ENCODE peak calls at places on chromosome 10, in four cellular contexts. One of them, this sample, is unnamed.

GRCh38 chr10:88810196-88810961 is 7.8 kb downstream of the LIPM start:
- DNase-seq in K562: peak; percentile 3
- DNase-seq in HepG2: peak; percentile 20
- DNase-seq in GM12878: no peak
- DNase-seq in this sample: no peak

GRCh38 chr10:69403519-69403918 is 13.2 kb downstream of the TACR2 start:
- DNase-seq in K562: no peak
- DNase-seq in HepG2: no peak
- DNase-seq in GM12878: no peak
- DNase-seq in this sample: no peak

GRCh38 chr10:129725011-129725410 is 239.1 kb downstream of the EBF3 start:
- DNase-seq in K562: no peak
- DNase-seq in HepG2: no peak
- DNase-seq in GM12878: no peak
- DNase-seq in this sample: peak; percentile 4

GRCh38 chr10:15106352-15107013 is 9.3 kb downstream of the RPP38 start:
- DNase-seq in K562: peak; percentile 70
- DNase-seq in HepG2: peak; percentile 66
- DNase-seq in GM12878: peak; percentile 26
- DNase-seq in this sample: peak; percentile 85

GRCh38 chr10:119405505-119405807 is 137.1 kb downstream of the RGS10 start:
- DNase-seq in K562: no peak
- DNase-seq in HepG2: no peak
- DNase-seq in GM12878: no peak
- DNase-seq in this sample: no peak

GRCh38 chr10:31318382-31318853 is 598 bp upstream of the ZEB1 start:
- DNase-seq in K562: peak; percentile 51
- DNase-seq in HepG2: peak; percentile 12
- DNase-seq in GM12878: peak; percentile 79
- DNase-seq in this sample: peak; percentile 20

GRCh38 chr10:75401569-75402485 is at the start of gene ZNF503:
- DNase-seq in K562: peak; percentile 71
- DNase-seq in HepG2: peak; percentile 98
- DNase-seq in GM12878: peak; percentile 27
- DNase-seq in this sample: peak; percentile 94

GRCh38 chr10:21055339-21056135 is 158.4 kb upstream of the NEBL start:
- DNase-seq in K562: no peak
- DNase-seq in HepG2: no peak
- DNase-seq in GM12878: no peak
- DNase-seq in this sample: no peak

GRCh38 chr10:113680172-113681111 is 730 bp downstream of the CASP7 start:
- DNase-seq in K562: peak; percentile 6
- DNase-seq in HepG2: peak; percentile 24
- DNase-seq in GM12878: peak; percentile 42
- DNase-seq in this sample: no peak

GRCh38 chr10:69869291-69869841 is 67.7 kb downstream of the COL13A1 start:
- DNase-seq in K562: no peak
- DNase-seq in HepG2: no peak
- DNase-seq in GM12878: no peak
- DNase-seq in this sample: no peak

GRCh38 chr10:6174201-6174874 is 28.4 kb upstream of the PFKFB3 start:
- DNase-seq in K562: no peak
- DNase-seq in HepG2: no peak
- DNase-seq in GM12878: no peak
- DNase-seq in this sample: no peak

GRCh38 chr10:128633864-128634541 is 507.8 kb upstream of the MKI67 start:
- DNase-seq in K562: no peak
- DNase-seq in HepG2: no peak
- DNase-seq in GM12878: no peak
- DNase-seq in this sample: no peak

GRCh38 chr10:119370046-119370770 is 162.8 kb downstream of the GRK5 start:
- DNase-seq in K562: no peak
- DNase-seq in HepG2: no peak
- DNase-seq in GM12878: no peak
- DNase-seq in this sample: no peak

GRCh38 chr10:108598320-108598695 is 1325.0 kb downstream of the XPNPEP1 start:
- DNase-seq in K562: no peak
- DNase-seq in HepG2: peak; percentile 28
- DNase-seq in GM12878: no peak
- DNase-seq in this sample: peak; percentile 29

GRCh38 chr10:92697663-92698511 is 8.1 kb downstream of the HHEX start:
- DNase-seq in K562: no peak
- DNase-seq in HepG2: peak; percentile 98
- DNase-seq in GM12878: no peak
- DNase-seq in this sample: no peak

GRCh38 chr10:58950618-58951017 is 225.8 kb upstream of the PHYHIPL start:
- DNase-seq in K562: no peak
- DNase-seq in HepG2: peak; percentile 12
- DNase-seq in GM12878: no peak
- DNase-seq in this sample: no peak

GRCh38 chr10:70906031-70906804 is 17.9 kb upstream of the PCBD1 start:
- DNase-seq in K562: no peak
- DNase-seq in HepG2: no peak
- DNase-seq in GM12878: no peak
- DNase-seq in this sample: peak; percentile 3

GRCh38 chr10:80204193-80204714 is 1.1 kb downstream of the ANXA11 start:
- DNase-seq in K562: no peak
- DNase-seq in HepG2: peak; percentile 16
- DNase-seq in GM12878: no peak
- DNase-seq in this sample: peak; percentile 24

GRCh38 chr10:104336829-104337526 is 1.3 kb downstream of the ITPRIP start:
- DNase-seq in K562: no peak
- DNase-seq in HepG2: peak; percentile 20
- DNase-seq in GM12878: no peak
- DNase-seq in this sample: no peak

GRCh38 chr10:44016589-44017482 is 368.1 kb downstream of the CXCL12 start:
- DNase-seq in K562: no peak
- DNase-seq in HepG2: no peak
- DNase-seq in GM12878: no peak
- DNase-seq in this sample: no peak

GRCh38 chr10:23826399-23826798 is 382.5 kb upstream of the KIAA1217 start:
- DNase-seq in K562: no peak
- DNase-seq in HepG2: peak; percentile 13
- DNase-seq in GM12878: no peak
- DNase-seq in this sample: peak; percentile 58

DNA sequence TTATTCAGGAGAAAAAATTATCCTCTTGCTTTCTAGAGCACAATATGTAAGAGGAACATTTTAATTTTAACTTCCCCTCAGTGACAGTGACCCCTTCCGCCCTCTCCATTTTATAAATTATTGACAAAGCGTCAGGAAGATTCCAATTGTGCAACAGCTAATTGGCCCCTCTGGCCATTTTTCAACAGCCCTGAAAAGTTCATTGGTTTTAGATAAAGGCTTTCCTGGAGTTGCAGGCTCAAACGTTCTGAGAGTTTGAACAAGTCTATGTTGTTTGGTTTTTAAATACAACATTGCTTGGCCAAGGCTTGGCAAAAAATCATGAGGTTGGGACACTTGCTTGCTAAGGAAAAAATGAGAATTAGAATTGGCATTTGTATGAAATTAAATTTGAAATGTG is 422.2 kb upstream of the ANKRD30A start:
- DNase-seq in K562: no peak
- DNase-seq in HepG2: no peak
- DNase-seq in GM12878: no peak
- DNase-seq in this sample: no peak
- TF ChIP-seq CBFB in K562: no peak
- TF ChIP-seq CBFB in HepG2: no peak
- TF ChIP-seq CBFB in GM12878: no peak
- TF ChIP-seq CBFB in this sample: no peak

GRCh38 chr10:101840102-101840684 is 3.4 kb downstream of the KCNIP2 start:
- DNase-seq in K562: peak; percentile 16
- DNase-seq in HepG2: no peak
- DNase-seq in GM12878: no peak
- DNase-seq in this sample: peak; percentile 47

GRCh38 chr10:101839421-101840063 is 4.1 kb downstream of the KCNIP2 start:
- DNase-seq in K562: peak; percentile 76
- DNase-seq in HepG2: no peak
- DNase-seq in GM12878: no peak
- DNase-seq in this sample: peak; percentile 75

GRCh38 chr10:101837753-101838152 is 5.8 kb downstream of the KCNIP2 start:
- DNase-seq in K562: peak; percentile 1
- DNase-seq in HepG2: peak; percentile 13
- DNase-seq in GM12878: no peak
- DNase-seq in this sample: no peak

GRCh38 chr10:101839002-101839401 is 4.6 kb downstream of the KCNIP2 start:
- DNase-seq in K562: peak; percentile 0
- DNase-seq in HepG2: no peak
- DNase-seq in GM12878: no peak
- DNase-seq in this sample: no peak

DNA sequence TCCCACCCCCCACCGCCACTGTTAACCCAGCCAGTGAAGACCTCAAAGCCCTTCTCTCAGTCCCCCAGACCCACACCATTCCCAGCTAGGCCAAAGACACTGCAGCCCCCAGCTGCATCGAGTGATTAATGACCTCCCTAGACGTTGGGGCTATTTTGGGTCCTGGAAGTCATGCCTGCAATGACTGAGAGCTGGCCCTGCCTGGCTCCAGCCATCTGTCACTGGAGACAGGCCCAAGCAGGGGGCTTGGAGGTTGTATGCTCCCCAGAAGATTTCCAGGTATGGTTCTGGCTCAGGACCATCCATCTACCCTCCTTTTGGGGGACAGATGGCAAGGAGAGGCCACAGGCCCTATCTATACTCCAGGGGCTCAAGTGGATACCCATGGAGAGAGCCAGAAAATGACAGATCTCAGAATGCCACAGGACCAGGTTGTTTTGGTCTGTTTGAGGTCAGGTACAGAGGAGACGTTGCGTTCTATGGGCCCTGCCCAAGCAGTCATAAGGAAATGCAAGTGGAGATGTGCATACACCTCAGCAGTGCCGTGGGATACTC is 5.1 kb downstream of the KCNIP2 start:
- DNase-seq in K562: peak; percentile 1
- DNase-seq in HepG2: no peak
- DNase-seq in GM12878: no peak
- DNase-seq in this sample: no peak
- TF ChIP-seq NR2C2 in K562: no peak
- TF ChIP-seq NR2C2 in HepG2: no peak
- TF ChIP-seq NR2C2 in GM12878: no peak
- TF ChIP-seq NR2C2 in this sample: no peak

DNA sequence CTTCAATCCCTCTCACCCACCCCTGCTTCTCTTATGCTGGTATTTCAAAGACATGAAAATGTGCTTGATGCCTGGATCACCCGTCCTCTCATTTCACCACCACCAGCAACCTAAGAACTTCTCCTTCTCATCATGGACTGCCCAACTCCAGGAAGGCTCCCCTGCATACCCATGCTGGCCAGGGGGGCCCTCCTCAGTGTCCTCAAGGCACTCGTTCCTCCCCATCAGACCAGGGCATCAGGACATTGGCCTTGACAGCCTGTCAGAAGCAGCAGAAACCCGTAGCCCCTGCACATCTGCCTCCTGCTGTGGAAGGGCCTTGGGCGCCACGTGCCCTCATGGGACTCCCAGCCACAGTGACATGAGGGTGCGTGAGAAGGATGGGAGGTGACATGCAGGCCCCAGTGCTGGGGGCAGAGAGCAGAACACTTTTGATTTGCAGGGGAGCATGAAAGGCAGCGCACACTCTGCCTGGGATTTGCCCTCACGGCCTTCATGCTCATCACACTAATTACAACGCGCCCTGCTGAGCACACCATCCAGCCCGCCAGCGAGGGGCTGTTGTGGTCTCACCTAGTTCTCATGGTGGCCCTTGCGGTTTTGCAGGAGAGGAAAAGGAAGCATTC is 1.9 kb upstream of the HSPA12A start:
- DNase-seq in K562: no peak
- DNase-seq in HepG2: no peak
- DNase-seq in GM12878: no peak
- DNase-seq in this sample: no peak
- TF ChIP-seq ATF3 in K562: no peak
- TF ChIP-seq ATF3 in HepG2: no peak
- TF ChIP-seq ATF3 in GM12878: no peak
- TF ChIP-seq ATF3 in this sample: no peak

DNA sequence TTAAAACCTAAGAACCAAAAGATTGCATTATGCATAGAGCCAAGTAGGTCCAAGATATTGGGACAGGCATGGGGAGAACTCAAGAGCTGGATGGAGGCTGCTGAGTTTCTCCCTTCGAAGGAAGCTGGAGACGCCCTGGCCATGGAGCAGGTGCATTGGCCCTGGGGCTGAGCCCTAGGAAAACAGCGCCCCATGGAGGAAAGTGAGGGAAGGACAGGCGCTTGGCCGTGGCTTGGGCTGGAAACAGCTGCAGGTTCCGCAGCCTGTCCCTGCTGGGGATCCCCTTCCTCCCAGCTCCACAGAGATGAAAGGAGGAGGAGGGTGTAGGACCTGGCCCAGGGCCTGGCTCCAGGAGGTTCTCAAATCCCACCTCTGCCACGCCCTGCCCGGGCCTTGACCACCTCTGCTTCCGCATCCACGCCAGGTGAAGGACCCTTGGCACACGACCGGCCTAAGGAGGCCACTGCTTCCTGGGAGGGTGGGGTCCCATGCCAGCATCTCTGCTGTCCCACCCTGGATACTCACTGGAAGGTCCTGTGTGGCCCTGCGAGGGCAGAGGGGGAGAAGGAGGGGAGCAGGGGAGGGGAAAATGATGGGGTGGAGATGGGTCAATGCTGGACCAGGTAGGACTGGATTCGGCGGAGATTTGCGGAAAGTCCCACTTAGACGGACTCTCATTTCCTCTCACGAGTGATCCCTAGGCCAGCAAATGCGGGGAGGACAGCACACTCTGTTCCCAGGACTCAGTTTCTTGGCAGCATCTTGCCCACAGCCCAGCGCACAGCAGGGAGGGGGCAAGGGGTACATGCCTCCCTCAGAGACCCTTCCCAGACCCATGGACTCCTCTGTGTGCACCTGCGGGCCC is 258.6 kb upstream of the TCERG1L start:
- DNase-seq in K562: peak; percentile 42
- DNase-seq in HepG2: no peak
- DNase-seq in GM12878: no peak
- DNase-seq in this sample: peak; percentile 60
- TF ChIP-seq CBFB in K562: no peak
- TF ChIP-seq CBFB in HepG2: no peak
- TF ChIP-seq CBFB in GM12878: no peak
- TF ChIP-seq CBFB in this sample: no peak

DNA sequence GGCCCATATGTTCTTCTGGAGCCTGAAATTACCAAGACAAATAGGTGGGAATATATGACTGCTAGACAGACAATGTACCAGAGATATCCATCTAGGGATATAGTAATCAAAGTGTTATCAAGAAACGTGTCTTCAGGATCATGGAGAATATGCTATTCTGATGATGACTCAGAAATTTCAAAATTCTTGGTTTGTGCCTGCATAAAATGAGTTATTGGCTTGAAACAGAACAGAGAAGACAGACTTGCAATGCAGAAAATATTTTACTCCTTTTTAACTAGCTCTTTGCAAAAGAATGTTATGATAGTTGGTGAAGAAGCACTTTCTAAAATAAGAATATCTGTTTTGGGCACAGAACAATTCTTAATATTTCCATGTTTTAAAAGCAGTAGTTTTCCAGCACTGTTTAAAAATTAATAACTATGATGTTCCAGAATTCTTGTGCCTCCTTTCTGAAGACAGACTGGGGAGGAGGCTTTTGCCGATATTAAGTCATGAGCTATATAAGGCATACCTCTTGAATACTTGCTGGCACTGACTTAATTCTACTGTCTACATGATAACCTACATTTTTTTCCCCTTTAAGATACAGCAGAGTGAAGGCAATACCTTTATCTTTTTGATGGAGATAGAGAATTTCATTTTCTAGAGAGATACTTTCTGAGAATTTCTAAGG is 34.4 kb upstream of the CABCOCO1 start:
- DNase-seq in K562: no peak
- DNase-seq in HepG2: no peak
- DNase-seq in GM12878: no peak
- DNase-seq in this sample: no peak
- TF ChIP-seq NR2C2 in K562: no peak
- TF ChIP-seq NR2C2 in HepG2: no peak
- TF ChIP-seq NR2C2 in GM12878: no peak
- TF ChIP-seq NR2C2 in this sample: no peak

This sample was measured in WTC11.